ENCODE peak calls at places on chromosomes 1 and 21, in eight cellular contexts. H is osteocyte; E is transverse colon; Q is H1; W is activated effector memory CD4-positive, alpha-beta T cell treated with anti-CD3 and anti-CD28 coated beads, Interleukin-2, amount 50 U/mL, for 16 hours; K is NCI-H2081; T is stimulated activated CD8-positive, alpha-beta memory T cell treated with anti-CD3 and anti-CD28 coated beads, Interleukin-4, amount 100 ng/mL, for 24 hours; U is EL. Z is an unnamed sample.

GRCh38 chr21:26379561-26379960 is 193.5 kb downstream of the CYYR1 start:
- DNase-seq in W (no peak), Q (no peak), T (no peak), E (no peak), H (no peak), K (no peak), U (no peak), Z (no peak)

GRCh38 chr1:64675718-64676345 is 69.0 kb upstream of the RAVER2 start:
- DNase-seq in W (no peak), K (no peak), E (no peak), Q (no peak), U (peak; percentile 6), H (no peak), T (no peak), Z (peak; percentile 14)

GRCh38 chr1:36178479-36179219 is 22.7 kb downstream of the MAP7D1 start:
- DNase-seq in H (no peak), Q (peak; percentile 86), T (no peak), K (no peak), U (no peak), E (peak; percentile 90), W (no peak), Z (no peak)

GRCh38 chr1:111030590-111030989 is 66.9 kb upstream of the LRIF1 start:
- DNase-seq in U (peak; percentile 68), H (no peak), Q (no peak), W (peak; percentile 79), E (peak; percentile 48), T (peak; percentile 23), K (peak; percentile 49), Z (peak; percentile 16)

GRCh38 chr1:32201011-32201855 is 838 bp downstream of the CCDC28B start:
- DNase-seq in W (peak; percentile 91), H (no peak), K (peak; percentile 69), T (peak; percentile 77), Q (no peak), U (peak; percentile 64), E (peak; percentile 79), Z (peak; percentile 49)

GRCh38 chr1:228666686-228667085 is 68.6 kb upstream of the RHOU start:
- DNase-seq in Q (no peak), H (no peak), E (no peak), T (no peak), W (no peak), U (no peak), K (no peak), Z (no peak)

GRCh38 chr1:7490576-7490975 is 280.5 kb upstream of the VAMP3 start:
- DNase-seq in W (no peak), Q (no peak), U (no peak), H (no peak), T (no peak), E (no peak), K (no peak), Z (no peak)

GRCh38 chr21:41678016-41678935 is 88.6 kb downstream of the RIPK4 start:
- DNase-seq in Q (no peak), K (peak; percentile 65), H (no peak), E (peak; percentile 80), U (no peak), W (no peak), T (no peak), Z (peak; percentile 69)

GRCh38 chr1:9195651-9196050 is 38.9 kb upstream of the H6PD start:
- DNase-seq in H (no peak), K (no peak), T (no peak), E (no peak), U (no peak), W (no peak), Q (no peak), Z (no peak)

GRCh38 chr21:29233611-29234540 is 64.8 kb upstream of the BACH1 start:
- DNase-seq in E (no peak), W (no peak), K (no peak), Q (no peak), H (no peak), U (no peak), T (no peak), Z (no peak)

GRCh38 chr1:79193211-79194079 is 186.9 kb upstream of the ADGRL4 start:
- DNase-seq in Q (peak; percentile 19), K (peak; percentile 47), E (no peak), W (no peak), H (no peak), T (no peak), U (peak; percentile 40), Z (peak; percentile 48)

GRCh38 chr1:41021526-41022308 is at the start of gene SLFNL1:
- DNase-seq in Q (no peak), K (no peak), E (no peak), W (no peak), T (no peak), H (no peak), U (peak; percentile 35), Z (no peak)

GRCh38 chr1:40029608-40030007 is 10.9 kb upstream of the CAP1 start:
- DNase-seq in W (no peak), H (no peak), T (no peak), E (peak; percentile 24), Q (no peak), K (no peak), U (no peak), Z (no peak)

Z was measured in NCI-H146.